ENCODE peak calls at places on chromosome 6, in four cellular contexts. One of them, this sample, is unnamed.

GRCh38 chr6:166365221-166365620 is 17.5 kb downstream of the MPC1 start:
- DNase-seq in fibroblast of lung: peak; percentile 31
- DNase-seq in SK-N-SH: no peak
- DNase-seq in breast epithelium: no peak
- DNase-seq in this sample: peak; percentile 70

GRCh38 chr6:66558189-66558588 is 851.2 kb upstream of the EYS start:
- DNase-seq in fibroblast of lung: no peak
- DNase-seq in breast epithelium: no peak
- DNase-seq in SK-N-SH: no peak
- DNase-seq in this sample: peak; percentile 19

GRCh38 chr6:154226461-154226860 is 130.1 kb downstream of the IPCEF1 start:
- DNase-seq in breast epithelium: no peak
- DNase-seq in SK-N-SH: no peak
- DNase-seq in fibroblast of lung: no peak
- DNase-seq in this sample: no peak

GRCh38 chr6:136326038-136326561 is 36.5 kb upstream of the BCLAF1 start:
- DNase-seq in breast epithelium: no peak
- DNase-seq in SK-N-SH: peak; percentile 54
- DNase-seq in fibroblast of lung: peak; percentile 75
- DNase-seq in this sample: no peak

GRCh38 chr6:160249687-160250086 is 8.9 kb downstream of the SLC22A2 start:
- DNase-seq in breast epithelium: no peak
- DNase-seq in SK-N-SH: no peak
- DNase-seq in fibroblast of lung: no peak
- DNase-seq in this sample: no peak

GRCh38 chr6:25302677-25303128 is 23.5 kb downstream of the CARMIL1 start:
- DNase-seq in fibroblast of lung: peak; percentile 88
- DNase-seq in breast epithelium: no peak
- DNase-seq in SK-N-SH: no peak
- DNase-seq in this sample: peak; percentile 28

GRCh38 chr6:170296746-170297576 is 6.1 kb upstream of the DLL1 start:
- DNase-seq in SK-N-SH: peak; percentile 25
- DNase-seq in fibroblast of lung: no peak
- DNase-seq in breast epithelium: no peak
- DNase-seq in this sample: no peak

GRCh38 chr6:257031-257725 is 35.1 kb upstream of the DUSP22 start:
- DNase-seq in fibroblast of lung: peak; percentile 29
- DNase-seq in breast epithelium: no peak
- DNase-seq in SK-N-SH: no peak
- DNase-seq in this sample: no peak

GRCh38 chr6:84329077-84329476 is 101.6 kb upstream of the CEP162 start:
- DNase-seq in fibroblast of lung: no peak
- DNase-seq in SK-N-SH: no peak
- DNase-seq in breast epithelium: no peak
- DNase-seq in this sample: no peak

GRCh38 chr6:74602206-74602605 is 603.6 kb downstream of the COL12A1 start:
- DNase-seq in SK-N-SH: no peak
- DNase-seq in fibroblast of lung: no peak
- DNase-seq in breast epithelium: no peak
- DNase-seq in this sample: no peak

GRCh38 chr6:44043479-44044153 is 83.6 kb downstream of the MRPL14 start:
- DNase-seq in breast epithelium: no peak
- DNase-seq in SK-N-SH: peak; percentile 68
- DNase-seq in fibroblast of lung: peak; percentile 37
- DNase-seq in this sample: no peak

GRCh38 chr6:32973934-32974333 is 5.5 kb downstream of the BRD2 start:
- DNase-seq in fibroblast of lung: peak; percentile 72
- DNase-seq in SK-N-SH: peak; percentile 54
- DNase-seq in breast epithelium: no peak
- DNase-seq in this sample: peak; percentile 71

GRCh38 chr6:34237316-34237721 is 646 bp downstream of the HMGA1 start:
- DNase-seq in fibroblast of lung: no peak
- DNase-seq in SK-N-SH: peak; percentile 87
- DNase-seq in breast epithelium: no peak
- DNase-seq in this sample: peak; percentile 39

GRCh38 chr6:43495409-43495941 is 14.7 kb downstream of the LRRC73 start:
- DNase-seq in SK-N-SH: no peak
- DNase-seq in fibroblast of lung: no peak
- DNase-seq in breast epithelium: no peak
- DNase-seq in this sample: no peak

GRCh38 chr6:55943329-55943728 is 67.9 kb upstream of the BMP5 start:
- DNase-seq in SK-N-SH: no peak
- DNase-seq in breast epithelium: no peak
- DNase-seq in fibroblast of lung: peak; percentile 30
- DNase-seq in this sample: no peak

GRCh38 chr6:4812068-4812467 is 35.9 kb downstream of the CDYL start:
- DNase-seq in fibroblast of lung: no peak
- DNase-seq in breast epithelium: no peak
- DNase-seq in SK-N-SH: no peak
- DNase-seq in this sample: no peak

GRCh38 chr6:150123645-150124044 is 19.2 kb upstream of the PPP1R14C start:
- DNase-seq in SK-N-SH: no peak
- DNase-seq in fibroblast of lung: no peak
- DNase-seq in breast epithelium: no peak
- DNase-seq in this sample: no peak

GRCh38 chr6:110618591-110619267 is 142.3 kb upstream of the SLC22A16 start:
- DNase-seq in SK-N-SH: no peak
- DNase-seq in fibroblast of lung: peak; percentile 15
- DNase-seq in breast epithelium: no peak
- DNase-seq in this sample: no peak

GRCh38 chr6:71383891-71384489 is 95.4 kb downstream of the OGFRL1 start:
- DNase-seq in fibroblast of lung: peak; percentile 81
- DNase-seq in SK-N-SH: peak; percentile 15
- DNase-seq in breast epithelium: no peak
- DNase-seq in this sample: peak; percentile 71

GRCh38 chr6:155080876-155081845 is 86.0 kb downstream of the TIAM2 start:
- DNase-seq in breast epithelium: no peak
- DNase-seq in fibroblast of lung: no peak
- DNase-seq in SK-N-SH: no peak
- DNase-seq in this sample: no peak

GRCh38 chr6:26502169-26502568 is 2.1 kb downstream of the BTN1A1 start:
- DNase-seq in breast epithelium: no peak
- DNase-seq in fibroblast of lung: no peak
- DNase-seq in SK-N-SH: no peak
- DNase-seq in this sample: no peak

GRCh38 chr6:161444966-161445799 is 171.3 kb upstream of the AGPAT4 start:
- DNase-seq in fibroblast of lung: peak; percentile 40
- DNase-seq in SK-N-SH: no peak
- DNase-seq in breast epithelium: no peak
- DNase-seq in this sample: no peak

GRCh38 chr6:136113736-136114173 is 136.4 kb downstream of the MTFR2 start:
- DNase-seq in fibroblast of lung: peak; percentile 75
- DNase-seq in breast epithelium: no peak
- DNase-seq in SK-N-SH: peak; percentile 66
- DNase-seq in this sample: peak; percentile 88

GRCh38 chr6:139029470-139030210 is 1.1 kb downstream of the ABRACL start:
- DNase-seq in breast epithelium: no peak
- DNase-seq in SK-N-SH: no peak
- DNase-seq in fibroblast of lung: peak; percentile 85
- DNase-seq in this sample: peak; percentile 28

GRCh38 chr6:134115715-134116074 is 63.3 kb upstream of the SLC2A12 start:
- DNase-seq in fibroblast of lung: no peak
- DNase-seq in breast epithelium: no peak
- DNase-seq in SK-N-SH: peak; percentile 22
- DNase-seq in this sample: no peak

DNA sequence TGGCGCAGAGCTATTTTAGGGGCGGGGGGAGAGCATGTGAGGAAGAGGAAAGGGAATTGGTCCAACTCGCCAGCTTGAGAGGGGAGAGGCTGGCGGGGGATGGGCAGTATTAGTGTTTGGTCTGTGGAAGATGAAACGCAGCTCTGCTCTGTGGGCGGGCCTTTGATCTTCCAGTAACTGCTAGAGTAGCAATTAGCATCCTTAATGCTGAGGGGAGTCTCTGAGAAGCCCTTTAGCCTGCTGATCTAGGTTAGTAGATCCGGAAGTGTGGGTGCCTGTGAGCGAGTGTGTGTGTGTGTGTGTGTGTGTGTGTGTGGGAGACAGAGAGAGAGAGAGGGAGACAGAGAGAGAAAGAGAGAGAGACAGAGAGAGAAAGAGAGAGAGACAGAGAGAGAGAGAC is 117.2 kb upstream of the BACH2 start:
- DNase-seq in SK-N-SH: peak; percentile 73
- DNase-seq in breast epithelium: no peak
- DNase-seq in fibroblast of lung: peak; percentile 53
- DNase-seq in this sample: peak; percentile 68
- H3K4me3 ChIP-seq in SK-N-SH: no peak overlapping the region
- H3K4me3 ChIP-seq in breast epithelium: peak overlapping the region; percentile 51
- H3K4me3 ChIP-seq in fibroblast of lung: peak overlapping the region; percentile 23
- H3K4me3 ChIP-seq in this sample: peak overlapping the region; percentile 26

DNA sequence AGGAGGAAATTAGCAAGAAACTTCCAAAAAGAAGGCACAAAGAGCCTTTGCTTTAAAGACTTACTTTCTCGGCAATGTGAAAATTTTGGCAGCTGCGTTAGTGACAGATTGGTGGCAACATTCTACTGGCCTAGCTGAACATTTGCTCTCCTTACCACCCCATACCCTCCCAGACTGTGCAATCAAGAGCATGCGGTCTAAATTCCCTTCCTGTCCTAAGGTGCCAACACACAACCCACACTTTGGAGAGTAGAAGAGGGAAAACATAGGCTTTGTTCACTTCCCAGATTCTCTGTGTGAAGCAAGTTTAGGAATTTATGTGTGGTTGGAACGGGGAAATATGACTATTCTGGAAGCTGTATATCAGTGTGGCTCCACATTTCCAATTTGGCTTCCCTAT is 29.8 kb upstream of the NEDD9 start:
- DNase-seq in breast epithelium: no peak
- DNase-seq in fibroblast of lung: no peak
- DNase-seq in SK-N-SH: no peak
- DNase-seq in this sample: peak; percentile 48
- H3K27ac ChIP-seq in breast epithelium: peak overlapping the region; percentile 54
- H3K27ac ChIP-seq in fibroblast of lung: no peak overlapping the region
- H3K27ac ChIP-seq in SK-N-SH: no peak overlapping the region
- H3K27ac ChIP-seq in this sample: no peak overlapping the region

GRCh38 chr6:35673755-35674154 is 15.0 kb downstream of the FKBP5 start:
- DNase-seq in fibroblast of lung: no peak
- DNase-seq in SK-N-SH: no peak
- DNase-seq in breast epithelium: no peak
- DNase-seq in this sample: no peak

GRCh38 chr6:35665573-35665972 is 23.1 kb downstream of the FKBP5 start:
- DNase-seq in breast epithelium: no peak
- DNase-seq in SK-N-SH: no peak
- DNase-seq in fibroblast of lung: no peak
- DNase-seq in this sample: no peak

GRCh38 chr6:35668708-35669440 is 19.8 kb downstream of the FKBP5 start:
- DNase-seq in breast epithelium: no peak
- DNase-seq in fibroblast of lung: peak; percentile 65
- DNase-seq in SK-N-SH: no peak
- DNase-seq in this sample: peak; percentile 27

GRCh38 chr6:35668096-35668495 is 20.6 kb downstream of the FKBP5 start:
- DNase-seq in breast epithelium: no peak
- DNase-seq in fibroblast of lung: no peak
- DNase-seq in SK-N-SH: no peak
- DNase-seq in this sample: no peak

GRCh38 chr6:35669441-35669776 is 19.3 kb downstream of the FKBP5 start:
- DNase-seq in fibroblast of lung: no peak
- DNase-seq in breast epithelium: no peak
- DNase-seq in SK-N-SH: no peak
- DNase-seq in this sample: peak; percentile 42
- H3K4me3 ChIP-seq in fibroblast of lung: peak overlapping the region; percentile 14
- H3K4me3 ChIP-seq in breast epithelium: no peak overlapping the region
- H3K4me3 ChIP-seq in SK-N-SH: peak overlapping the region; percentile 33
- H3K4me3 ChIP-seq in this sample: peak overlapping the region; percentile 26

DNA sequence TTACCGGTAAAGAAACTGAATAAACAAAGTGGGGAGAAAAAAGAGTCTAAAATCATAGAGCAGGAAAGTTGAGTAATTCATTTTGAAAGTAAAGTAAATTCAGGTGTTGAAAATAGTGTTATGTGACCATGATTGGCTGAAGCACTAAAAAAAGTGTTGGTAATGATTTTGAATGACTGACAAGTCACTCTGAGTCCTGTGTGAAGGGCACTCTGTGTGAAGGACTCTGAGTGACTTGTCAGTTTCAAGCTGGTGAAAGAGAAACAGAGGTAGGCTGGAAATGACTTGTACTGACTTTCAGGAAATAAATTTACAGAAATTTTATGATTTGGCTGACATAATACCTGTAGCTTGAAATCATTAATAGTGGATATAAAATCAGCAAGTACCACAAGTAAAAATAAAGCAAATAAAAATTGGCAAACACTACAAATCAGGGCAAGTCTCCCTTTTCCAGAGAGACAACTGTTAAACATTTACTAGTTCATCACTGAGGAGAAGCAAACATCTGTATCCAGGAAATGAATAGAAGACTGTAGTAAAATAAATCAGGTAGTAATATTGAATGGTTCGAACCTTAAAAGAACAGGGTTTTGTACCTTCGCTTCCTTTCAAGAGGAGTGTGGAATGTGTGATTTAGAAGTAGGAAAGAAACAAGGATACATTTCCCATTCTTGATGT is 630.6 kb downstream of the GRIK2 start:
- DNase-seq in fibroblast of lung: no peak
- DNase-seq in breast epithelium: no peak
- DNase-seq in SK-N-SH: no peak
- DNase-seq in this sample: peak; percentile 26
- H3K27ac ChIP-seq in fibroblast of lung: no peak overlapping the region
- H3K27ac ChIP-seq in breast epithelium: no peak overlapping the region
- H3K27ac ChIP-seq in SK-N-SH: no peak overlapping the region
- H3K27ac ChIP-seq in this sample: peak overlapping the region; percentile 64

DNA sequence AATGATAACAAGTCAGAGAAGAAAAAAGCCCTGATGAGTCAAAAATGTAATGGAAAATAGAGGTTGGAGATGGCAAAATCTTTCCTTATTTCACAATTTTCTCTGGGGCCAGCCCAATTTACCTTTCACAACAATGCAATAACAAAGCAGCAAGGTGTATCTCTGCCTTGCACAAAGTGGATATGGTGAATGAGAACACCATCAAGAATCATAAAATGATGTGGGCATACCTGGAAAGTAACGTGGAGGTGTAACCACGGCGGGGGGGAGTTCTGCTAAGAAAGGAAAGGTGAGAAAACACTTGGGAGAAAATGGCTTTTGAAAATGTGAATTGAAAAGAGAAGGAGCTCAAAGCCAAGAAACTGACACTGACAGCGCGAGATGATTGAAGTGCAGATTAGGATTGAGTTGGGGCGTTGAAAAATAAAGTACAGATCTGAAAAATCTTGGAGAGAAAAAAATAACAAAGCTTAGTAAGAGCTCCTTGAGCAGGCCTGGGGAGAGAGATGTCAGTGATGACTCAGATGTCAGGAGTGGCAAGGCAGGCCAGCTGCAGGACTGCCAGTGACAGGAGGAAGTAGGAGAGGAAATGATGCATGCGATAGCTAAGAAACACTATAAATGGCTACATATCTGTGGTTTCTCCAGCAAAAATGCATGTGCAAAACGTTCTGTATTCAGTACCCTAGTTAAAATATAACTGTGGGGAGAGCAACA is 26.2 kb downstream of the ARHGAP18 start:
- DNase-seq in breast epithelium: no peak
- DNase-seq in fibroblast of lung: peak; percentile 99
- DNase-seq in SK-N-SH: peak; percentile 11
- DNase-seq in this sample: peak; percentile 93
- H3K4me3 ChIP-seq in breast epithelium: no peak overlapping the region
- H3K4me3 ChIP-seq in fibroblast of lung: no peak overlapping the region
- H3K4me3 ChIP-seq in SK-N-SH: peak overlapping the region; percentile 22
- H3K4me3 ChIP-seq in this sample: no peak overlapping the region

GRCh38 chr6:116762235-116762634 is 3.3 kb downstream of the FAM162B start:
- DNase-seq in fibroblast of lung: no peak
- DNase-seq in breast epithelium: no peak
- DNase-seq in SK-N-SH: no peak
- DNase-seq in this sample: no peak
- H3K27ac ChIP-seq in fibroblast of lung: no peak overlapping the region
- H3K27ac ChIP-seq in breast epithelium: no peak overlapping the region
- H3K27ac ChIP-seq in SK-N-SH: no peak overlapping the region
- H3K27ac ChIP-seq in this sample: no peak overlapping the region